ENCODE peak calls at places on chromosomes 7 and 10, in six cellular contexts. A is SK-N-SH, S is suprapubic skin, X is GM23338, G is stomach, B is K562. I is an unnamed sample. For H3K36me3, the result is how much of the 10 kb centered on the place peaks cover.

GRCh38 chr7:142884285-142884637 is 1.3 kb downstream of the TRPV6 start:
- DNase-seq in A (no peak), B (no peak), X (no peak), G (no peak), S (no peak), I (no peak)

GRCh38 chr7:134649231-134649775 is 2.6 kb downstream of the BPGM start:
- DNase-seq in A (no peak), S (no peak), B (no peak), G (no peak), X (no peak), I (no peak)

GRCh38 chr7:103094102-103094501 is 19.2 kb downstream of the ARMC10 start:
- DNase-seq in G (no peak), S (no peak), B (no peak), A (no peak), X (no peak), I (no peak)

GRCh38 chr7:3953133-3953532 is 652.1 kb downstream of the SDK1 start:
- DNase-seq in X (no peak), A (no peak), S (no peak), G (no peak), B (no peak), I (no peak)

GRCh38 chr7:94395141-94396041 is 696 bp downstream of the COL1A2 start:
- DNase-seq in A (peak), X (peak), B (peak), S (peak), G (peak), I (peak)

GRCh38 chr10:18238875-18239485 is 98.8 kb downstream of the CACNB2 start:
- DNase-seq in X (peak), A (peak), G (no peak), S (no peak), B (peak), I (no peak)

GRCh38 chr7:114645451-114645850 is 230.8 kb downstream of the FOXP2 start:
- DNase-seq in G (no peak), A (no peak), S (no peak), X (no peak), B (no peak), I (no peak)

GRCh38 chr7:73904219-73905136 is 43.5 kb downstream of the TMEM270 start:
- DNase-seq in B (no peak), A (peak), G (no peak), X (no peak), S (peak), I (peak)

GRCh38 chr7:2640858-2641257 is 9.1 kb downstream of the TTYH3 start:
- DNase-seq in S (no peak), G (no peak), X (no peak), A (no peak), B (no peak), I (peak)

GRCh38 chr10:103660364-103661197 is 167.1 kb downstream of the NEURL1 start:
- DNase-seq in X (no peak), A (no peak), B (no peak), S (no peak), G (peak), I (peak)

GRCh38 chr10:119602241-119603095 is 5.7 kb upstream of the TIAL1 start:
- DNase-seq in X (peak), B (peak), G (no peak), S (no peak), A (no peak), I (no peak)

GRCh38 chr7:78018541-78019456 is 220.2 kb downstream of the PHTF2 start:
- DNase-seq in A (peak), B (peak), S (no peak), X (peak), G (no peak), I (peak)

GRCh38 chr10:19003341-19003740 is 45.3 kb upstream of the MALRD1 start:
- DNase-seq in B (no peak), X (no peak), A (no peak), G (no peak), S (no peak), I (no peak)

GRCh38 chr10:49079072-49079471 is 36.2 kb downstream of the VSTM4 start:
- DNase-seq in G (no peak), A (no peak), S (no peak), X (no peak), B (no peak), I (no peak)

GRCh38 chr7:36784991-36785940 is 61.0 kb upstream of the AOAH start:
- DNase-seq in S (peak), X (no peak), A (no peak), G (peak), B (no peak), I (peak)

GRCh38 chr7:92797693-92798092 is 38.7 kb downstream of the CDK6 start:
- DNase-seq in B (no peak), G (no peak), X (no peak), S (no peak), A (no peak), I (no peak)

GRCh38 chr10:132110713-132111112 is 45.0 kb downstream of the JAKMIP3 start:
- DNase-seq in S (no peak), B (no peak), X (no peak), A (no peak), G (peak), I (peak)

GRCh38 chr10:44674536-44674935 is 236.6 kb upstream of the TMEM72 start:
- DNase-seq in G (no peak), B (no peak), A (no peak), X (no peak), S (no peak), I (no peak)

GRCh38 chr10:92571649-92572048 is 2.2 kb downstream of the IDE start:
- DNase-seq in B (no peak), X (no peak), S (no peak), G (no peak), A (no peak), I (no peak)

GRCh38 chr7:135210818-135211178 is 528 bp downstream of the WDR91 start:
- DNase-seq in X (peak), S (no peak), B (no peak), A (no peak), G (no peak), I (peak)

GRCh38 chr7:123494193-123494796 is 40.1 kb downstream of the IQUB start:
- DNase-seq in B (peak), A (peak), X (peak), S (no peak), G (no peak), I (no peak)

GRCh38 chr10:69807122-69807521 is 5.4 kb downstream of the COL13A1 start:
- DNase-seq in G (no peak), A (no peak), S (no peak), B (no peak), X (no peak), I (no peak)

GRCh38 chr7:156397249-156397648 is 243.3 kb upstream of the RNF32 start:
- DNase-seq in A (no peak), G (no peak), S (no peak), B (no peak), X (no peak), I (no peak)
- TF ChIP-seq POLR2AphosphoS5 in A (no peak), G (no peak), S (no peak), B (no peak), X (no peak), I (no peak)

GRCh38 chr10:114631678-114632417 is 26.2 kb downstream of the ABLIM1 start:
- DNase-seq in S (no peak), B (peak), G (no peak), A (peak), X (peak), I (peak)

GRCh38 chr10:114635101-114635500 is 23.0 kb downstream of the ABLIM1 start:
- DNase-seq in S (no peak), B (no peak), A (no peak), X (no peak), G (no peak), I (no peak)

GRCh38 chr10:114632869-114633715 is 25.0 kb downstream of the ABLIM1 start:
- DNase-seq in A (peak), B (peak), X (no peak), S (peak), G (no peak), I (peak)

GRCh38 chr10:114635797-114636550 is 22.1 kb downstream of the ABLIM1 start:
- DNase-seq in A (no peak), X (no peak), G (peak), S (no peak), B (no peak), I (no peak)

GRCh38 chr10:114634607-114634974 is 23.5 kb downstream of the ABLIM1 start:
- DNase-seq in S (peak), B (peak), A (peak), G (no peak), X (no peak), I (peak)
- H3K27ac ChIP-seq in S (peak), B (no peak), A (peak), G (peak), X (no peak), I (peak)

GRCh38 chr10:6470894-6471618 is 109.0 kb downstream of the PRKCQ start:
- DNase-seq in G (no peak), A (no peak), X (no peak), S (no peak), B (no peak), I (no peak)
- H3K36me3 ChIP-seq in G (under half), A (under half), X (under half), S (under half), B (under half), I (under half)

GRCh38 chr7:5429857-5430611 is 6.4 kb upstream of the TNRC18 start:
- DNase-seq in X (peak), A (no peak), G (peak), S (no peak), B (no peak), I (peak)
- TF ChIP-seq POLR2AphosphoS5 in X (no peak), A (no peak), G (no peak), S (no peak), B (no peak), I (no peak)

DNA sequence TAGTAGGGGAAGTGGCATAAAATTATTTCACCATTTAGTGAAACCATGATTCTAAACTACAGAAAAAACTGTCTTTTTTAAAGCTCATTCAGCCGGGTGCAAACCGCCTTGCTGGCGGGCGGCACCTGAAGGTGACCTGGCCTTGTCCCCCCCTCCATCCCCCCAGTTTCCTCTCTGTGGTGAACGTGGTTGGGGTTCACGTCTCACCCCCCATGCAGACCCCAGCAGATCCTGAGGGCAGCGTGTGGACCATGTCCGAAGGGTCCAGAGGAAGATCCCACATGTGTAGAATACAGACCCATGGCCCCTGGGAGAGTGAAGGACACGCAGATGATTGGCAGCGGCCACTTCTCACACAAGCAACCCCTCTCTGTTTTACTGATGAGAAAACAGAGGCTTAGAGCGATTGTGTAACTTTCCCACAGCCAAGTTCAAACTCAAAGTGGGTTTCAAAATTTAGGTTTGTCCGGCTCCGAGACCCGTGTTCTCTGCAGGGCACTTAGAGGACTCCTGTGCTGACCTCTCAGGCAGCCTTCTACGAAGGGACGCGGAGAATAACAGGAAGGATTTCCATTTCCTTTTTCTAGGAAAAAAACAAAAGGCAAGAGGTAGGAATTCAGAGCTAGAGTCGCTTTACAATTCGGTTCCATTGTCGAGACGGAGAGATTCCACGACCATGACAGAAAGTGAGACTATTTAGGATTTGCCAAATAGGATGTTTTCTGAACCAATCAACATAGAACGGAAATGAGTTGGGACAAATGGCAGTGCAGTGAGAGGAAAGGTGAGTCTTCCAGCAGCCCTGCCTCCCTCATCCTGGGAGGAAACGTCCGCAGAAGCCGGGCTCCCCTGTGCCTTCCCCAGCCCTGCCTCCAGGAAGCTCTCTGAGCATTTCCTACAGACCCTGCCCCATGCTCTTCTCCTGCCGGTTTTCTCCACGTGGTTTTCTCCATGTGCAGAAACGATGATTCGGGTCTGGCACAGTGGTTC is 67.6 kb upstream of the PITRM1 start:
- DNase-seq in X (no peak), G (no peak), B (no peak), S (no peak), A (no peak), I (no peak)
- H3K27ac ChIP-seq in X (no peak), G (peak), B (no peak), S (peak), A (peak), I (peak)

GRCh38 chr10:95341716-95342130 is 50.9 kb upstream of the PDLIM1 start:
- DNase-seq in A (no peak), B (no peak), X (no peak), S (no peak), G (no peak), I (no peak)

GRCh38 chr10:95339863-95340262 is 49.1 kb upstream of the PDLIM1 start:
- DNase-seq in X (no peak), S (no peak), G (no peak), A (no peak), B (no peak), I (no peak)

GRCh38 chr10:95346715-95347401 is 56.1 kb upstream of the PDLIM1 start:
- DNase-seq in B (no peak), G (no peak), S (no peak), A (no peak), X (peak), I (no peak)

GRCh38 chr10:95337761-95338160 is 47.0 kb upstream of the PDLIM1 start:
- DNase-seq in S (no peak), B (no peak), G (no peak), X (no peak), A (no peak), I (no peak)

GRCh38 chr10:95343573-95343972 is 52.8 kb upstream of the PDLIM1 start:
- DNase-seq in S (no peak), A (no peak), X (no peak), G (no peak), B (no peak), I (no peak)
- H3K36me3 ChIP-seq in S (under half), A (under half), X (under half), G (under half), B (under half), I (half or more)

I was measured in sigmoid colon.